ENCODE peak calls at places on chromosomes 2 and 18, in five cellular contexts. One of them, this sample, is unnamed.

GRCh38 chr2:130393318-130393910 is 37.6 kb downstream of the PTPN18 start:
- DNase-seq in transverse colon: no peak
- DNase-seq in suprapubic skin: no peak
- DNase-seq in breast epithelium: no peak
- DNase-seq in sigmoid colon: no peak
- DNase-seq in this sample: no peak

GRCh38 chr2:109612991-109613921 is 510 bp downstream of the SEPTIN10 start:
- DNase-seq in breast epithelium: no peak
- DNase-seq in transverse colon: peak
- DNase-seq in sigmoid colon: peak
- DNase-seq in suprapubic skin: peak
- DNase-seq in this sample: no peak

GRCh38 chr18:34913837-34914755 is 127.1 kb upstream of the MAPRE2 start:
- DNase-seq in sigmoid colon: no peak
- DNase-seq in suprapubic skin: no peak
- DNase-seq in breast epithelium: no peak
- DNase-seq in transverse colon: no peak
- DNase-seq in this sample: no peak

GRCh38 chr2:16301961-16302360 is 361.6 kb downstream of the MYCN start:
- DNase-seq in breast epithelium: no peak
- DNase-seq in suprapubic skin: no peak
- DNase-seq in transverse colon: no peak
- DNase-seq in sigmoid colon: no peak
- DNase-seq in this sample: no peak

GRCh38 chr2:46690825-46691224 is 211.5 kb downstream of the TMEM247 start:
- DNase-seq in transverse colon: no peak
- DNase-seq in sigmoid colon: no peak
- DNase-seq in suprapubic skin: no peak
- DNase-seq in breast epithelium: no peak
- DNase-seq in this sample: no peak

GRCh38 chr18:6487027-6487426 is 72.3 kb upstream of the L3MBTL4 start:
- DNase-seq in breast epithelium: no peak
- DNase-seq in suprapubic skin: no peak
- DNase-seq in sigmoid colon: no peak
- DNase-seq in transverse colon: no peak
- DNase-seq in this sample: no peak

GRCh38 chr18:46333371-46334199 is 229.4 kb downstream of the HAUS1 start:
- DNase-seq in transverse colon: no peak
- DNase-seq in breast epithelium: no peak
- DNase-seq in suprapubic skin: peak
- DNase-seq in sigmoid colon: peak
- DNase-seq in this sample: no peak

GRCh38 chr2:226839960-226840359 is 4.1 kb downstream of the RHBDD1 start:
- DNase-seq in transverse colon: no peak
- DNase-seq in suprapubic skin: no peak
- DNase-seq in breast epithelium: no peak
- DNase-seq in sigmoid colon: no peak
- DNase-seq in this sample: no peak

GRCh38 chr2:227238242-227239237 is 74.1 kb downstream of the COL4A3 start:
- DNase-seq in breast epithelium: peak
- DNase-seq in suprapubic skin: peak
- DNase-seq in transverse colon: peak
- DNase-seq in sigmoid colon: peak
- DNase-seq in this sample: no peak

GRCh38 chr2:2547451-2547850 is 216.4 kb upstream of the MYT1L start:
- DNase-seq in transverse colon: no peak
- DNase-seq in sigmoid colon: no peak
- DNase-seq in breast epithelium: no peak
- DNase-seq in suprapubic skin: no peak
- DNase-seq in this sample: no peak

GRCh38 chr2:143284087-143284675 is 155.0 kb downstream of the ARHGAP15 start:
- DNase-seq in suprapubic skin: no peak
- DNase-seq in sigmoid colon: no peak
- DNase-seq in breast epithelium: no peak
- DNase-seq in transverse colon: no peak
- DNase-seq in this sample: no peak

GRCh38 chr2:231530099-231531085 is at the start of gene NMUR1:
- DNase-seq in breast epithelium: no peak
- DNase-seq in sigmoid colon: peak
- DNase-seq in transverse colon: peak
- DNase-seq in suprapubic skin: no peak
- DNase-seq in this sample: peak

GRCh38 chr2:153432381-153432780 is 46.2 kb downstream of the RPRM start:
- DNase-seq in sigmoid colon: no peak
- DNase-seq in suprapubic skin: no peak
- DNase-seq in transverse colon: no peak
- DNase-seq in breast epithelium: no peak
- DNase-seq in this sample: no peak

GRCh38 chr2:3495956-3496355 is 23.4 kb downstream of the ADI1 start:
- DNase-seq in sigmoid colon: no peak
- DNase-seq in breast epithelium: no peak
- DNase-seq in transverse colon: no peak
- DNase-seq in suprapubic skin: no peak
- DNase-seq in this sample: no peak

GRCh38 chr2:171522057-171522803 is at the start of gene CYBRD1:
- DNase-seq in suprapubic skin: peak
- DNase-seq in transverse colon: peak
- DNase-seq in sigmoid colon: peak
- DNase-seq in breast epithelium: peak
- DNase-seq in this sample: peak

GRCh38 chr2:229852565-229852964 is 69.2 kb downstream of the TRIP12 start:
- DNase-seq in suprapubic skin: no peak
- DNase-seq in transverse colon: peak
- DNase-seq in breast epithelium: no peak
- DNase-seq in sigmoid colon: no peak
- DNase-seq in this sample: no peak

GRCh38 chr2:190551928-190552327 is 17.4 kb upstream of the NEMP2 start:
- DNase-seq in transverse colon: no peak
- DNase-seq in sigmoid colon: no peak
- DNase-seq in breast epithelium: no peak
- DNase-seq in suprapubic skin: no peak
- DNase-seq in this sample: no peak

GRCh38 chr2:142008135-142008744 is 122.6 kb downstream of the LRP1B start:
- DNase-seq in sigmoid colon: no peak
- DNase-seq in breast epithelium: no peak
- DNase-seq in transverse colon: no peak
- DNase-seq in suprapubic skin: no peak
- DNase-seq in this sample: no peak

GRCh38 chr2:25690058-25690457 is 16.7 kb upstream of the DTNB start:
- DNase-seq in transverse colon: no peak
- DNase-seq in sigmoid colon: no peak
- DNase-seq in breast epithelium: no peak
- DNase-seq in suprapubic skin: peak
- DNase-seq in this sample: no peak

GRCh38 chr2:162317058-162317742 is 1.3 kb downstream of the IFIH1 start:
- DNase-seq in sigmoid colon: no peak
- DNase-seq in transverse colon: no peak
- DNase-seq in breast epithelium: no peak
- DNase-seq in suprapubic skin: no peak
- DNase-seq in this sample: no peak

GRCh38 chr2:111071480-111072143 is 49.1 kb upstream of the BCL2L11 start:
- DNase-seq in suprapubic skin: no peak
- DNase-seq in sigmoid colon: no peak
- DNase-seq in breast epithelium: no peak
- DNase-seq in transverse colon: no peak
- DNase-seq in this sample: no peak

GRCh38 chr2:216172493-216172892 is 63.3 kb downstream of the XRCC5 start:
- DNase-seq in suprapubic skin: no peak
- DNase-seq in transverse colon: no peak
- DNase-seq in breast epithelium: no peak
- DNase-seq in sigmoid colon: no peak
- DNase-seq in this sample: no peak

GRCh38 chr2:10161961-10162441 is 39.5 kb downstream of the RRM2 start:
- DNase-seq in transverse colon: peak
- DNase-seq in sigmoid colon: no peak
- DNase-seq in breast epithelium: no peak
- DNase-seq in suprapubic skin: no peak
- DNase-seq in this sample: no peak

GRCh38 chr2:112474844-112475486 is 7.0 kb upstream of the TTL start:
- DNase-seq in suprapubic skin: no peak
- DNase-seq in breast epithelium: no peak
- DNase-seq in sigmoid colon: no peak
- DNase-seq in transverse colon: no peak
- DNase-seq in this sample: no peak

GRCh38 chr2:16553222-16553621 is 112.4 kb downstream of the CYRIA start:
- DNase-seq in transverse colon: peak
- DNase-seq in breast epithelium: no peak
- DNase-seq in suprapubic skin: no peak
- DNase-seq in sigmoid colon: no peak
- DNase-seq in this sample: no peak

DNA sequence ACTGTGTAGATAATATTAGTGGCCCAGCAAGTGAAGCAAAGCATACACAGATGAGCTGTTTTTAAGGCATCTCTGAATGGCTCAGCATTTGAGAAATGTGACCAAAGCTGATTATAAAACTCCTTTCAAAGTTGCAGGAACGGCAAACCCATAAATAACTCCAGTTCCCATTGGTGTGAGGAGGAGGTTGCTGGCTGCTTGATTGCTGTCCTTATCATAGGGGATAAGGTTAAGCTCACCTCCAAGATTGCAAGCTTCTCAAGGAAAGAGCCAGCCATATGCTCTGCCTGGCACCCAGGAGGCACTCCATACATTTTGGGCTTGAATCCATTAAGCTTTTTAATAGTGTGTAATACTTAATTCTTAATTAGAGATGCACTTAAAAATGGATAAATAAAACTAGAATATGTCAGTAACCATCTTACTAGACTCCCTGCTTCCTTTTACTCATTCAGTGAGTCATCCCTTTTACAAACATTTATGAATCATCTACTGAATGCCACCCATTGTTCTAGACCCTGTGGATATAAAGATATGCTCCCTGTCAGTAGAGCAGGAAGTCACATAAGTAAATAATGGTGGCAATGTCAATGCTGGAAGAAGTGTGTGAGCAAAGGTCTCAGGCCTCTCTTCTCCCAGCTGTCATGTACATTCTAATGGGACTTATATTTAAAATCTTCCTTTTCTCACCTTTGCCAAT is 99.3 kb downstream of the SPATS2L start:
- DNase-seq in suprapubic skin: no peak
- DNase-seq in breast epithelium: no peak
- DNase-seq in transverse colon: peak
- DNase-seq in sigmoid colon: no peak
- DNase-seq in this sample: no peak
- TF ChIP-seq POLR2AphosphoS5 in suprapubic skin: no peak
- TF ChIP-seq POLR2AphosphoS5 in breast epithelium: no peak
- TF ChIP-seq POLR2AphosphoS5 in transverse colon: peak
- TF ChIP-seq POLR2AphosphoS5 in sigmoid colon: peak
- TF ChIP-seq POLR2AphosphoS5 in this sample: no peak

GRCh38 chr2:159774370-159774990 is 23.5 kb downstream of the CD302 start:
- DNase-seq in transverse colon: no peak
- DNase-seq in sigmoid colon: no peak
- DNase-seq in breast epithelium: no peak
- DNase-seq in suprapubic skin: no peak
- DNase-seq in this sample: no peak
- TF ChIP-seq POLR2A in transverse colon: no peak
- TF ChIP-seq POLR2A in sigmoid colon: no peak
- TF ChIP-seq POLR2A in breast epithelium: no peak
- TF ChIP-seq POLR2A in suprapubic skin: no peak
- TF ChIP-seq POLR2A in this sample: no peak

DNA sequence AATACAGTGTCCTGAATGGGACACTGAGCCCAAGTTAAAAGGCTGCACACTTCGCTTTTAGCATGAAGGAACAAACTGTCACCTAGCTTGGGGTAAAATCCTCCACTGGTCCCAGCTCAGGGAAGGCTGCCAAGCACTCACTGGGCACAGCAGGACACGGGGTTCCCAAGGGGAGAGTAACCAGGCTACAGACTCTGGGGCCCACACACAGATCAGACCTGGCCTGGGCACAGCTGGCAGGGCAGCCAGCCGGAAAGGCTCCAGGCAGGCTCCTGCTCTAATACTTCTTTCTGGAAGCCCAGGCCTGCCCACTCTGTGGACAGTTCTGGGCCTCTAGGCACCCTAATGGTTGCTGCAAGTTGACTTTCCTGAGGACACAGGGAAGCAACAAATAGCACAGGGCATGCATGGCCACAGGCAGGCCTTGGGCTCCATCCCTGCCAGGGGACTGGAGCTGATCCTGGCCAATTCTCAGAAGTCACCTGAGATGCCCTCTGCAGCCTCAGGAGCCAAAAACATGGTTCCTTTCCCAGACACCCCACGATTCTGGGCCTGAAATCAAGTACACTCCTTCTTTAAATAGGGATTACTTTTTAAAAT is 18.7 kb upstream of the SULT1C3 start:
- DNase-seq in suprapubic skin: no peak
- DNase-seq in transverse colon: no peak
- DNase-seq in breast epithelium: peak
- DNase-seq in sigmoid colon: no peak
- DNase-seq in this sample: no peak
- TF ChIP-seq POLR2AphosphoS5 in suprapubic skin: no peak
- TF ChIP-seq POLR2AphosphoS5 in transverse colon: no peak
- TF ChIP-seq POLR2AphosphoS5 in breast epithelium: no peak
- TF ChIP-seq POLR2AphosphoS5 in sigmoid colon: no peak
- TF ChIP-seq POLR2AphosphoS5 in this sample: no peak

GRCh38 chr2:210224660-210225460 is at the start of gene ACADL:
- DNase-seq in breast epithelium: peak
- DNase-seq in suprapubic skin: peak
- DNase-seq in transverse colon: peak
- DNase-seq in sigmoid colon: no peak
- DNase-seq in this sample: peak

GRCh38 chr2:210227689-210228088 is 2.4 kb upstream of the ACADL start:
- DNase-seq in breast epithelium: no peak
- DNase-seq in sigmoid colon: no peak
- DNase-seq in transverse colon: no peak
- DNase-seq in suprapubic skin: no peak
- DNase-seq in this sample: no peak

GRCh38 chr2:210228586-210228985 is 3.3 kb upstream of the ACADL start:
- DNase-seq in suprapubic skin: no peak
- DNase-seq in transverse colon: no peak
- DNase-seq in sigmoid colon: no peak
- DNase-seq in breast epithelium: no peak
- DNase-seq in this sample: no peak

GRCh38 chr2:210225461-210225798 is 183 bp upstream of the ACADL start:
- DNase-seq in sigmoid colon: no peak
- DNase-seq in transverse colon: no peak
- DNase-seq in suprapubic skin: no peak
- DNase-seq in breast epithelium: no peak
- DNase-seq in this sample: no peak

DNA sequence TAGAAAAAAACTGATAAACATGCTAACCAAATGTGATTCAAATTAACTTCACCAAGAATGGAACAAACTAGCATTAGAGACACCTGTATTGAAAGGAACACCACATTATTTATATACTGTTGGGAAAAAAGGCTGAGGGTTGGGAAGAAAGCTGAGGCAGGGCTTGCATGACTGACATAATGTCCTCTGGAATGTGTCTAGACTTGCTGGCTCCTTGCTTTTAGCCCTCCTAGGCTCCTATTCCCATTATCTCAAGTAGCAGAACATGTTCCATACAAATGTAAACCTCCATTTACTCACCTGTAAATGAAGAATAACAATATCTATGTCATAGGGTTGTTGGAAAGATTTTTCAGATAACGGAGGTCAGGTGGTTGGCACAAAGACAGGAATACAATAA is 939 bp upstream of the ACADL start:
- DNase-seq in breast epithelium: no peak
- DNase-seq in transverse colon: no peak
- DNase-seq in sigmoid colon: no peak
- DNase-seq in suprapubic skin: no peak
- DNase-seq in this sample: no peak
- TF ChIP-seq POLR2A in breast epithelium: no peak
- TF ChIP-seq POLR2A in transverse colon: no peak
- TF ChIP-seq POLR2A in sigmoid colon: no peak
- TF ChIP-seq POLR2A in suprapubic skin: no peak
- TF ChIP-seq POLR2A in this sample: no peak

This sample was measured in GM12892.